ENCODE peak calls at places on chromosomes 4 and X, in eight cellular contexts. Q is SW480; W is OCI-LY7; B is NT2/D1; M is stimulated activated CD4-positive, alpha-beta T cell treated with anti-CD3 and anti-CD28 coated beads, Interleukin-4, amount 100 ng/mL, for 48 hours; J is CD4-positive, alpha-beta memory T cell; P is memory B cell; T is AG09309. R is an unnamed sample.

GRCh38 chrX:108516184-108516583 is 76.5 kb downstream of the COL4A5 start:
- DNase-seq in Q (no peak), P (no peak), M (no peak), T (no peak), J (no peak), W (no peak), B (no peak), R (no peak)

GRCh38 chr4:77240469-77241066 is 83.6 kb downstream of the CCNG2 start:
- DNase-seq in B (peak; percentile 58), Q (peak; percentile 54), W (peak; percentile 72), P (peak; percentile 52), T (no peak), M (peak; percentile 42), J (peak; percentile 27), R (peak; percentile 19)

GRCh38 chrX:48179691-48180090 is 16.9 kb downstream of the SSX5 start:
- DNase-seq in J (no peak), P (no peak), T (no peak), B (no peak), Q (no peak), M (no peak), W (no peak), R (no peak)

GRCh38 chr4:127788517-127788916 is 6.4 kb downstream of the HSPA4L start:
- DNase-seq in B (no peak), Q (peak; percentile 7), T (no peak), M (no peak), J (no peak), W (no peak), P (no peak), R (no peak)

GRCh38 chr4:40305329-40306193 is 29.6 kb upstream of the CHRNA9 start:
- DNase-seq in B (no peak), M (peak; percentile 59), T (no peak), J (no peak), W (peak; percentile 85), P (peak; percentile 55), Q (no peak), R (no peak)

GRCh38 chrX:14489437-14489836 is 39.9 kb upstream of the GLRA2 start:
- DNase-seq in Q (no peak), W (no peak), M (no peak), B (no peak), T (no peak), P (no peak), J (no peak), R (no peak)

GRCh38 chr4:158042591-158043030 is 130.2 kb downstream of the GASK1B start:
- DNase-seq in B (no peak), W (no peak), M (no peak), Q (no peak), P (no peak), T (peak; percentile 68), J (no peak), R (no peak)

GRCh38 chrX:151702021-151702714 is 6.9 kb downstream of the PRRG3 start:
- DNase-seq in P (no peak), B (no peak), W (no peak), T (no peak), M (no peak), Q (no peak), J (no peak), R (no peak)

GRCh38 chrX:48826135-48826875 is at the start of gene ERAS:
- DNase-seq in T (no peak), P (no peak), Q (no peak), B (no peak), M (no peak), W (no peak), J (no peak), R (no peak)

GRCh38 chr4:96736352-96736889 is 896.5 kb downstream of the PDHA2 start:
- DNase-seq in Q (no peak), W (no peak), T (no peak), B (peak; percentile 59), J (no peak), M (no peak), P (no peak), R (no peak)

GRCh38 chr4:109216085-109216696 is 86.3 kb downstream of the COL25A1 start:
- DNase-seq in Q (no peak), M (no peak), P (no peak), B (no peak), J (no peak), W (no peak), T (no peak), R (no peak)

GRCh38 chr4:145404754-145405153 is 76.9 kb upstream of the SMAD1 start:
- DNase-seq in Q (no peak), W (no peak), P (no peak), J (no peak), B (no peak), T (no peak), M (no peak), R (no peak)

GRCh38 chr4:65508169-65508568 is 162.1 kb downstream of the EPHA5 start:
- DNase-seq in M (no peak), Q (peak; percentile 54), P (no peak), B (no peak), W (no peak), J (no peak), T (peak; percentile 59), R (no peak)

GRCh38 chr4:4269326-4269725 is 20.6 kb downstream of the LYAR start:
- DNase-seq in M (no peak), Q (no peak), J (peak; percentile 67), W (no peak), B (no peak), T (no peak), P (no peak), R (no peak)

GRCh38 chr4:185730849-185731608 is 81.0 kb downstream of the SORBS2 start:
- DNase-seq in Q (no peak), M (no peak), J (no peak), T (no peak), B (no peak), W (peak; percentile 78), P (no peak), R (no peak)

GRCh38 chr4:78634011-78634664 is 82.6 kb downstream of the ANXA3 start:
- DNase-seq in W (no peak), T (no peak), J (no peak), P (no peak), B (no peak), Q (no peak), M (no peak), R (no peak)

GRCh38 chr4:178612725-178613124 is 1170.5 kb upstream of the AGA start:
- DNase-seq in B (no peak), W (no peak), Q (no peak), J (no peak), P (no peak), T (no peak), M (no peak), R (no peak)

GRCh38 chr4:2832981-2833670 is 10.5 kb upstream of the ADD1 start:
- DNase-seq in M (no peak), Q (no peak), J (no peak), W (no peak), B (no peak), P (no peak), T (no peak), R (no peak)

GRCh38 chrX:103730746-103731508 is 20.2 kb downstream of the TMEM31 start:
- DNase-seq in W (no peak), J (no peak), M (no peak), Q (no peak), B (no peak), T (peak; percentile 23), P (no peak), R (no peak)

GRCh38 chrX:121579016-121579760 is 531.8 kb downstream of the GLUD2 start:
- DNase-seq in Q (peak; percentile 5), M (no peak), W (peak; percentile 55), T (no peak), J (no peak), P (no peak), B (no peak), R (no peak)

GRCh38 chr4:144754562-144755410 is 108.8 kb downstream of the HHIP start:
- DNase-seq in B (peak; percentile 8), T (peak; percentile 14), P (no peak), Q (no peak), J (no peak), W (no peak), M (no peak), R (no peak)

GRCh38 chrX:107290019-107290418 is 83.6 kb downstream of the DNAAF6 start:
- DNase-seq in P (no peak), B (no peak), T (no peak), Q (no peak), J (no peak), M (no peak), W (no peak), R (no peak)

GRCh38 chr4:8842614-8843013 is 29.0 kb downstream of the HMX1 start:
- DNase-seq in B (no peak), P (no peak), T (no peak), Q (no peak), J (no peak), W (no peak), M (no peak), R (no peak)

GRCh38 chrX:136130931-136131843 is 16.1 kb upstream of the FHL1 start:
- DNase-seq in Q (peak; percentile 95), T (peak; percentile 82), M (no peak), W (peak; percentile 14), B (no peak), P (no peak), J (no peak), R (no peak)

GRCh38 chr4:86118696-86119095 is 241.2 kb downstream of the MAPK10 start:
- DNase-seq in B (no peak), W (no peak), J (no peak), Q (no peak), M (no peak), P (no peak), T (no peak), R (no peak)

GRCh38 chrX:151713859-151714258 is 2.0 kb upstream of the FATE1 start:
- DNase-seq in P (no peak), W (peak; percentile 11), B (no peak), M (no peak), J (no peak), T (no peak), Q (peak; percentile 17), R (no peak)

GRCh38 chrX:53087378-53087777 is 5.2 kb downstream of the TSPYL2 start:
- DNase-seq in T (no peak), B (no peak), P (no peak), M (no peak), Q (no peak), J (no peak), W (no peak), R (no peak)

GRCh38 chr4:133178960-133179359 is 29.9 kb downstream of the PCDH10 start:
- DNase-seq in W (no peak), P (no peak), J (no peak), T (no peak), Q (no peak), B (no peak), M (no peak), R (no peak)

GRCh38 chr4:92634891-92635290 is 331.1 kb downstream of the GRID2 start:
- DNase-seq in M (no peak), W (no peak), P (no peak), B (no peak), T (no peak), Q (no peak), J (no peak), R (no peak)

GRCh38 chr4:86117781-86118302 is 242.0 kb downstream of the MAPK10 start:
- DNase-seq in T (peak; percentile 93), B (no peak), M (no peak), P (no peak), J (no peak), W (no peak), Q (no peak), R (no peak)

GRCh38 chr4:129999156-129999555 is 903.2 kb downstream of the C4orf33 start:
- DNase-seq in P (no peak), W (no peak), Q (no peak), B (no peak), T (no peak), M (no peak), J (no peak), R (no peak)

GRCh38 chr4:181138116-181138515 is 1105.1 kb upstream of the TENM3 start:
- DNase-seq in P (no peak), T (no peak), J (no peak), W (no peak), Q (no peak), M (no peak), B (no peak), R (no peak)

GRCh38 chr4:785332-786073 is 40.4 kb downstream of the CPLX1 start:
- DNase-seq in B (no peak), T (no peak), M (no peak), P (no peak), Q (no peak), J (no peak), W (no peak), R (no peak)

GRCh38 chrX:68945081-68945602 is 116.3 kb downstream of the EFNB1 start:
- DNase-seq in Q (no peak), W (no peak), M (no peak), P (no peak), B (no peak), T (no peak), J (no peak), R (no peak)